ENCODE peak calls at places on chromosomes 12 and 14, in ten cellular contexts. F is smooth muscle cell of the brain vasculature; R is hepatic stellate cell; C is GM19239; V is NCI-H524; U is fibroblast of the conjunctiva; J is activated CD8-positive, alpha-beta memory T cell treated with anti-CD3 and anti-CD28 coated beads, Interleukin-2, amount 50 U/mL, for 48 hours; G is GM23248; I is iris pigment epithelial cell; A is cardiac fibroblast. D is an unnamed sample.

GRCh38 chr14:67666733-67667132 is 7.7 kb downstream of the VTI1B start:
- DNase-seq in G (no peak), F (no peak), U (no peak), V (no peak), J (no peak), A (no peak), C (no peak), I (no peak), R (no peak), D (no peak)

GRCh38 chr14:76293221-76293620 is 82.7 kb upstream of the ESRRB start:
- DNase-seq in F (no peak), G (no peak), J (no peak), C (no peak), I (no peak), V (no peak), A (no peak), U (no peak), R (no peak), D (no peak)

GRCh38 chr12:32566663-32567634 is 112.2 kb upstream of the DNM1L start:
- DNase-seq in R (no peak), V (no peak), C (no peak), I (peak; percentile 45), U (no peak), G (peak; percentile 13), A (no peak), J (no peak), F (no peak), D (no peak)

GRCh38 chr12:75437564-75437963 is 43.0 kb upstream of the GLIPR1 start:
- DNase-seq in F (no peak), A (peak; percentile 78), U (no peak), R (no peak), V (no peak), C (no peak), G (peak; percentile 54), J (no peak), I (peak; percentile 77), D (peak; percentile 27)

GRCh38 chr14:101122114-101122854 is 218.8 kb upstream of the RTL1 start:
- DNase-seq in G (no peak), I (no peak), F (no peak), V (no peak), C (no peak), R (no peak), J (peak; percentile 25), A (no peak), U (no peak), D (no peak)

GRCh38 chr12:91604897-91605296 is 422.3 kb upstream of the DCN start:
- DNase-seq in G (no peak), C (no peak), R (no peak), I (no peak), A (no peak), F (no peak), J (no peak), V (no peak), U (no peak), D (peak; percentile 10)

GRCh38 chr14:67240168-67240932 is 885 bp upstream of the PALS1 start:
- DNase-seq in I (no peak), G (peak; percentile 72), C (no peak), F (no peak), A (peak; percentile 3), J (peak; percentile 68), R (peak; percentile 29), U (no peak), V (peak; percentile 46), D (peak; percentile 67)

GRCh38 chr12:50786498-50787231 is 22.8 kb downstream of the ATF1 start:
- DNase-seq in R (peak; percentile 62), I (peak; percentile 99), V (no peak), F (no peak), U (peak; percentile 84), G (peak; percentile 94), C (no peak), J (no peak), A (peak; percentile 99), D (peak; percentile 98)

GRCh38 chr12:109723311-109723791 is 9.7 kb downstream of the FAM222A start:
- DNase-seq in C (no peak), G (no peak), R (no peak), F (no peak), U (no peak), A (no peak), I (no peak), V (no peak), J (no peak), D (no peak)

GRCh38 chr14:92964124-92965109 is 41.5 kb downstream of the CHGA start:
- DNase-seq in A (no peak), R (no peak), U (no peak), V (no peak), G (no peak), C (no peak), J (no peak), I (no peak), F (no peak), D (no peak)

GRCh38 chr12:65492997-65493892 is 214.8 kb downstream of the MSRB3 start:
- DNase-seq in G (no peak), C (no peak), J (no peak), U (no peak), I (peak; percentile 12), R (no peak), F (no peak), A (no peak), V (no peak), D (no peak)

GRCh38 chr14:23483216-23483854 is 13.8 kb downstream of the NGDN start:
- DNase-seq in U (no peak), J (no peak), R (peak; percentile 15), A (peak; percentile 15), G (peak; percentile 43), I (peak; percentile 38), F (no peak), C (no peak), V (peak; percentile 62), D (peak; percentile 15)

GRCh38 chr12:120997448-120997847 is 18.8 kb downstream of the C12orf43 start:
- DNase-seq in C (no peak), G (no peak), R (no peak), U (no peak), I (no peak), F (no peak), J (no peak), V (no peak), A (no peak), D (no peak)

GRCh38 chr12:108364879-108365278 is 25.8 kb upstream of the CMKLR1 start:
- DNase-seq in J (no peak), G (no peak), U (no peak), R (no peak), F (no peak), V (no peak), C (no peak), I (no peak), A (no peak), D (no peak)

GRCh38 chr12:68772714-68773113 is 26.7 kb downstream of the SLC35E3 start:
- DNase-seq in A (no peak), F (no peak), G (no peak), V (no peak), C (no peak), R (no peak), J (no peak), I (no peak), U (no peak), D (no peak)

GRCh38 chr12:50572275-50572674 is 67.5 kb downstream of the DIP2B start:
- DNase-seq in C (no peak), J (no peak), F (no peak), V (no peak), I (peak; percentile 96), A (peak; percentile 89), R (peak; percentile 54), U (peak; percentile 86), G (peak; percentile 94), D (peak; percentile 58)

GRCh38 chr12:4030938-4031702 is 157.9 kb upstream of the PARP11 start:
- DNase-seq in F (peak; percentile 91), V (peak; percentile 35), J (peak; percentile 88), U (peak; percentile 92), C (peak; percentile 78), R (peak; percentile 99), G (peak; percentile 99), A (peak; percentile 96), I (peak; percentile 99), D (peak; percentile 92)

GRCh38 chr14:94062344-94062904 is 18.6 kb downstream of the DDX24 start:
- DNase-seq in G (peak; percentile 73), V (no peak), J (no peak), U (no peak), I (peak; percentile 62), A (peak; percentile 66), C (no peak), R (no peak), F (no peak), D (no peak)

GRCh38 chr14:67999693-68000384 is 180.3 kb downstream of the RAD51B start:
- DNase-seq in G (peak; percentile 79), U (no peak), R (peak; percentile 58), A (peak; percentile 67), I (peak; percentile 69), J (no peak), V (no peak), F (no peak), C (no peak), D (peak; percentile 92)

GRCh38 chr14:73743431-73743931 is 29.3 kb upstream of the PNMA1 start:
- DNase-seq in J (peak; percentile 79), C (no peak), G (no peak), U (no peak), A (peak; percentile 33), I (no peak), V (no peak), R (peak; percentile 69), F (no peak), D (no peak)

GRCh38 chr12:127083028-127083949 is 1183.7 kb upstream of the TMEM132C start:
- DNase-seq in F (peak; percentile 47), R (peak; percentile 36), I (peak; percentile 84), C (peak; percentile 29), V (peak; percentile 12), A (peak; percentile 87), G (peak; percentile 88), U (peak; percentile 72), J (no peak), D (peak; percentile 91)

GRCh38 chr12:120862664-120863063 is 41.5 kb downstream of the SPPL3 start:
- DNase-seq in F (no peak), G (no peak), R (no peak), A (no peak), C (no peak), V (no peak), U (no peak), I (no peak), J (no peak), D (no peak)

GRCh38 chr12:28189774-28190320 is 409 bp upstream of the CCDC91 start:
- DNase-seq in F (no peak), G (no peak), R (no peak), J (peak; percentile 52), U (no peak), A (no peak), V (no peak), I (peak; percentile 8), C (no peak), D (no peak)

GRCh38 chr12:14185441-14186192 is 179.9 kb upstream of the ATF7IP start:
- DNase-seq in R (peak; percentile 26), C (no peak), A (peak; percentile 51), U (no peak), F (peak; percentile 10), J (no peak), I (peak; percentile 50), V (peak; percentile 38), G (peak; percentile 59), D (peak; percentile 63)

GRCh38 chr14:101072531-101072930 is 169.0 kb upstream of the RTL1 start:
- DNase-seq in I (no peak), R (no peak), V (no peak), F (no peak), U (no peak), J (peak; percentile 20), G (no peak), A (no peak), C (no peak), D (peak; percentile 14)

GRCh38 chr12:131561891-131562684 is 148.8 kb upstream of the SFSWAP start:
- DNase-seq in F (no peak), C (no peak), V (no peak), J (no peak), I (no peak), G (no peak), R (no peak), U (no peak), A (no peak), D (no peak)

GRCh38 chr12:69534389-69534822 is 50.9 kb upstream of the CCT2 start:
- DNase-seq in V (no peak), R (peak; percentile 80), J (no peak), I (peak; percentile 100), U (peak; percentile 98), G (peak; percentile 99), F (peak; percentile 92), C (no peak), A (peak; percentile 99), D (peak; percentile 28)

GRCh38 chr12:109727746-109728726 is 14.4 kb downstream of the FAM222A start:
- DNase-seq in J (no peak), C (no peak), U (no peak), A (no peak), I (no peak), F (no peak), V (no peak), G (no peak), R (no peak), D (no peak)

D was measured in PC-3.